ENCODE peak calls at places on chromosomes 4 and X, in eight cellular contexts. S is lower leg skin, X is neural crest cell, T is cardiac fibroblast, V is nephron progenitor cell, G is kidney epithelial cell, Z is bronchial epithelial cell, R is suprapubic skin. Q is an unnamed sample.
A peak's percentile ranks its signal among the peaks of the same experiment; 100 is the strongest.

GRCh38 chrX:11341274-11342256 is 48.4 kb downstream of the AMELX start:
- DNase-seq in S (peak; percentile 87), X (no peak), T (peak; percentile 91), V (no peak), G (peak; percentile 42), Z (peak; percentile 88), R (peak; percentile 74), Q (no peak)

GRCh38 chrX:13219990-13220764 is 99.7 kb downstream of the ATXN3L start:
- DNase-seq in S (no peak), X (no peak), T (peak; percentile 19), V (no peak), G (no peak), Z (no peak), R (no peak), Q (no peak)

GRCh38 chr4:46073778-46074177 is 50.1 kb downstream of the GABRG1 start:
- DNase-seq in S (no peak), X (no peak), T (no peak), V (no peak), G (no peak), Z (no peak), R (no peak), Q (no peak)

GRCh38 chr4:20418865-20419451 is 167.3 kb downstream of the SLIT2 start:
- DNase-seq in S (no peak), X (no peak), T (peak; percentile 86), V (no peak), G (peak; percentile 45), Z (peak; percentile 77), R (no peak), Q (no peak)

GRCh38 chr4:150117629-150118028 is 39.4 kb downstream of the DCLK2 start:
- DNase-seq in S (no peak), X (no peak), T (no peak), V (no peak), G (no peak), Z (no peak), R (no peak), Q (no peak)

GRCh38 chrX:134026732-134027311 is 41.4 kb upstream of the GPC3 start:
- DNase-seq in S (no peak), X (peak; percentile 68), T (peak; percentile 17), V (peak; percentile 70), G (peak; percentile 21), Z (peak; percentile 59), R (peak; percentile 53), Q (peak; percentile 62)

GRCh38 chr4:74624351-74625151 is 169.8 kb downstream of the BTC start:
- DNase-seq in S (no peak), X (no peak), T (peak; percentile 97), V (no peak), G (peak; percentile 86), Z (peak; percentile 86), R (no peak), Q (no peak)

GRCh38 chr4:167100120-167100519 is 134.2 kb downstream of the SPOCK3 start:
- DNase-seq in S (no peak), X (no peak), T (peak; percentile 51), V (no peak), G (peak; percentile 60), Z (peak; percentile 88), R (no peak), Q (no peak)

GRCh38 chrX:129654652-129655546 is at the start of gene APLN:
- DNase-seq in S (peak; percentile 86), X (no peak), T (peak; percentile 48), V (peak; percentile 64), G (no peak), Z (no peak), R (no peak), Q (no peak)

GRCh38 chr4:139833131-139833930 is 167.7 kb downstream of the MGST2 start:
- DNase-seq in S (no peak), X (no peak), T (no peak), V (peak; percentile 16), G (no peak), Z (no peak), R (no peak), Q (no peak)

GRCh38 chr4:125501661-125502060 is 186.9 kb downstream of the FAT4 start:
- DNase-seq in S (no peak), X (no peak), T (no peak), V (no peak), G (no peak), Z (no peak), R (no peak), Q (no peak)

GRCh38 chr4:12179264-12179616 is 750.5 kb upstream of the HS3ST1 start:
- DNase-seq in S (no peak), X (no peak), T (no peak), V (no peak), G (no peak), Z (no peak), R (no peak), Q (no peak)

GRCh38 chrX:45771114-45771513 is 570.4 kb upstream of the DIPK2B start:
- DNase-seq in S (no peak), X (no peak), T (peak; percentile 94), V (no peak), G (peak; percentile 72), Z (peak; percentile 91), R (no peak), Q (no peak)

GRCh38 chr4:10898072-10898471 is 213.5 kb upstream of the CLNK start:
- DNase-seq in S (no peak), X (no peak), T (no peak), V (no peak), G (no peak), Z (no peak), R (no peak), Q (no peak)

GRCh38 chr4:148443550-148444295 is 1.5 kb upstream of the NR3C2 start:
- DNase-seq in S (peak; percentile 91), X (peak; percentile 4), T (peak; percentile 27), V (peak; percentile 39), G (no peak), Z (no peak), R (no peak), Q (peak; percentile 42)

GRCh38 chr4:148442830-148443549 is 776 bp upstream of the NR3C2 start:
- DNase-seq in S (no peak), X (no peak), T (peak; percentile 34), V (no peak), G (no peak), Z (no peak), R (no peak), Q (no peak)

GRCh38 chr4:148445071-148445902 is 3.1 kb upstream of the NR3C2 start:
- DNase-seq in S (peak; percentile 92), X (peak; percentile 30), T (peak; percentile 20), V (peak; percentile 78), G (no peak), Z (no peak), R (peak; percentile 85), Q (no peak)

GRCh38 chr4:148445903-148446261 is 3.7 kb upstream of the NR3C2 start:
- DNase-seq in S (no peak), X (no peak), T (no peak), V (no peak), G (no peak), Z (no peak), R (no peak), Q (no peak)

DNA sequence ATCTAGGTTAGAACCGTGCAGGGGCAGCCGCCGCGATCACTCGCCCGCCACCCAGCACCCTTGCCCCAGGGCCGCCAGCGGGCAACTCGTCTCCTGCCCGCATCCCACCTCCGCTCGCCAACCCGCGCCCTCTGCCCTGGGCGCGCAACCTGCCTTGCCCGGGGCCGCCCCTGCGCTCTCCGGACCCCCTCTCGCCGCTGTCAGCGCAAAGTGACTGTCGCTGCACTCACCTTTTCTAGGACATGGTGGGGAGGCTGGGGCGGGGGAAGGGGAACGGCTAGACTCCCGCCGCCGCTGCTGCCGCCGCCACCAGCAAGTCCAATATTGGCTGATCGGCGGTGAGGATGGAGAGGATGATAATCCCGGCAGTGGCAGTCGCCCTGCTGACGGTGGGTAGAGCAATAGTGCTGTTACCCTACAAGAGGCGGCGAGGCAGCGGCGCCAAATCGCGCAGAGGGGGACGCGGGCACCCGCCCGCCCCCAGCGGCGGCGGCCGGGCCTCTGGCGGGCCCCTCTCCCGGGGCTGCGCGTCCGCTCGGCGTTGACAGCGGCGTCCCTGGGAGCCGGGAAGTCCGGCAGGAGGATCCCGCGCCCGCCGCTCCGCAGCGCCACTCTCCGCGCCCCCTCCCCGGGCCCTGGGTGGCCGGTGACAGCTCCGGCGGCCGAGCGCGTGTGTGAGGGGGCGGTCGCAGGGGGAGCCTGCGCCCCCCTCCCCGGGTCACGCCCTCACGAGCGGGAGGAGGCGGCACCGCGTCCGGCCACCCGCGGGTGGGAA is 2.3 kb upstream of the NR3C2 start:
- DNase-seq in S (peak; percentile 88), X (peak; percentile 23), T (no peak), V (peak; percentile 66), G (no peak), Z (no peak), R (peak; percentile 79), Q (peak; percentile 48)
- TF ChIP-seq CTCF in S (no peak), X (no peak), T (no peak), V (no peak), G (no peak), Z (no peak), R (no peak), Q (no peak)

DNA sequence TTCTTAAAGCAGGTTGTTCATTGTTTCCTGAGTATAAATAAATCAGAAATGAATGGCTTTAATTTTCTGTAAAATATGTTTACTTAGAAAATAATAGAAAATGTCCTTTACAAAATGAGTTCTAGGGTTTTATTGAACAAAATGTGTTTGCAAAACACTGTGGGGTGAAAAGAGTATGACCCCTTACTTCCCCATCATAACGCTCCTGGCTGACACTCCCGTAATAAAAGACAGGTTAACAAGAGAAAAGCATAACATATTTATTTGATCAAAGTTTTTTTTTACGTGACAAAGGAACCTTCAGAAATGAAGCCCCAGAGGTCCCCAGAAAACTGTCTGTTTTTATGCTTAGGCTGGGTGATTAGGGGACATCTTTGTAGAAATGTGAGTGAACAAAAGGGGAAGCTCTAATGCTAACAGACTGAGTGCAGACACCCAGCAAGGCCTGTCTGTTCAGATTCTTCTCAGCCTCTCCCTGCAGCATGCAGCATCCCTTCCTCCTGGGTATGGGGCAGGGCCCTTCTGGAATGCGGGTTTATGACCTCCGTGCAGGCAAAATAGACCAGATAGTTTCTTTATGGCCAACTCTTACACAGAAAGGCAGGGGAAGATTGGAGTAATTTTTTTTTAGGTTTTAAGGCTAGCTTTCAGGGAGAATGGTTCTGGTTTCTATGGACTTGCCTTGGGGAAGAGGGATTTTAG is 26.1 kb downstream of the ZFP42 start:
- DNase-seq in S (no peak), X (no peak), T (no peak), V (peak; percentile 23), G (no peak), Z (no peak), R (no peak), Q (no peak)
- TF ChIP-seq CTCF in S (no peak), X (no peak), T (no peak), V (no peak), G (no peak), Z (no peak), R (no peak), Q (no peak)

DNA sequence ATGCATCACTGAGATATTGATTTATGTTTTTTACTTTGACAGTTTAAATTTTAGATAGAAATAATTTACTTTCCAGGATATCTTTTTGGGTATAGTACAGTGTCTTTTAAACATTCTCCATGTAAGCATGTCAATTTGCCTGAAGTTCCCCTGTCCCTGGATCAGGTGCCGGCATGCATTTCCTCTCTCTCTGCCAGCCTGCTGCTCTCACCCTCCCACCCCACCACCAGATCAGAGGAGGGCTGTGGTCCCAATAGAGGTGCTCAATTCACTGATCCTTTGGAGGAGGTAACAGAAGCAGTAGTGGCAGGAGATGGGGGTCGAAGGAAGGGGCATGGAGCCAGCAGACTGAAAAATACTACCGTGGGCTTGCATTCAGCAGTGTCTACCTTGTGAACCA is 28.3 kb upstream of the DSPP start:
- DNase-seq in S (no peak), X (no peak), T (no peak), V (peak; percentile 2), G (no peak), Z (no peak), R (no peak), Q (no peak)
- TF ChIP-seq CTCF in S (no peak), X (no peak), T (no peak), V (no peak), G (no peak), Z (no peak), R (no peak), Q (no peak)

GRCh38 chr4:185190001-185190856 is 13.6 kb downstream of the CFAP97 start:
- DNase-seq in S (no peak), X (no peak), T (no peak), V (no peak), G (no peak), Z (no peak), R (no peak), Q (no peak)
- TF ChIP-seq CTCF in S (no peak), X (no peak), T (no peak), V (no peak), G (no peak), Z (no peak), R (no peak), Q (no peak)